ENCODE peak calls at places on chromosomes 4 and X, in five cellular contexts. One of them, this sample, is unnamed.

GRCh38 chr4:1323635-1324442 is 23.2 kb upstream of the UVSSA start:
- DNase-seq in left ventricle myocardium inferior: no peak
- DNase-seq in nucleus accumbens: no peak
- DNase-seq in GM12865: no peak
- DNase-seq in activated B cell treated with CpG ODN at 0.5 μM for 24 hours: no peak
- DNase-seq in this sample: no peak

GRCh38 chrX:122091571-122091970 is 1044.2 kb downstream of the GLUD2 start:
- DNase-seq in left ventricle myocardium inferior: no peak
- DNase-seq in nucleus accumbens: no peak
- DNase-seq in activated B cell treated with CpG ODN at 0.5 μM for 24 hours: no peak
- DNase-seq in GM12865: no peak
- DNase-seq in this sample: no peak

GRCh38 chr4:38782452-38783108 is at the start of gene TLR10:
- DNase-seq in activated B cell treated with CpG ODN at 0.5 μM for 24 hours: no peak
- DNase-seq in GM12865: peak
- DNase-seq in nucleus accumbens: no peak
- DNase-seq in left ventricle myocardium inferior: no peak
- DNase-seq in this sample: no peak

GRCh38 chr4:113256946-113257345 is 207.5 kb downstream of the ANK2 start:
- DNase-seq in GM12865: no peak
- DNase-seq in activated B cell treated with CpG ODN at 0.5 μM for 24 hours: no peak
- DNase-seq in left ventricle myocardium inferior: no peak
- DNase-seq in nucleus accumbens: no peak
- DNase-seq in this sample: no peak

GRCh38 chrX:102968216-102968615 is 31.1 kb downstream of the RAB40AL start:
- DNase-seq in GM12865: no peak
- DNase-seq in activated B cell treated with CpG ODN at 0.5 μM for 24 hours: no peak
- DNase-seq in left ventricle myocardium inferior: no peak
- DNase-seq in nucleus accumbens: no peak
- DNase-seq in this sample: no peak

GRCh38 chr4:76582074-76582816 is 147.2 kb downstream of the SHROOM3 start:
- DNase-seq in left ventricle myocardium inferior: no peak
- DNase-seq in GM12865: no peak
- DNase-seq in nucleus accumbens: no peak
- DNase-seq in activated B cell treated with CpG ODN at 0.5 μM for 24 hours: no peak
- DNase-seq in this sample: no peak

GRCh38 chrX:131827935-131828334 is 195.2 kb upstream of the STK26 start:
- DNase-seq in nucleus accumbens: no peak
- DNase-seq in left ventricle myocardium inferior: no peak
- DNase-seq in activated B cell treated with CpG ODN at 0.5 μM for 24 hours: no peak
- DNase-seq in GM12865: peak
- DNase-seq in this sample: no peak

GRCh38 chr4:185775792-185776555 is 36.0 kb downstream of the SORBS2 start:
- DNase-seq in GM12865: no peak
- DNase-seq in left ventricle myocardium inferior: no peak
- DNase-seq in activated B cell treated with CpG ODN at 0.5 μM for 24 hours: no peak
- DNase-seq in nucleus accumbens: no peak
- DNase-seq in this sample: no peak

GRCh38 chr4:85478576-85478975 is 3.6 kb downstream of the ARHGAP24 start:
- DNase-seq in activated B cell treated with CpG ODN at 0.5 μM for 24 hours: no peak
- DNase-seq in nucleus accumbens: no peak
- DNase-seq in GM12865: no peak
- DNase-seq in left ventricle myocardium inferior: no peak
- DNase-seq in this sample: no peak

GRCh38 chrX:40207626-40208025 is 109.9 kb upstream of the BCOR start:
- DNase-seq in left ventricle myocardium inferior: no peak
- DNase-seq in nucleus accumbens: no peak
- DNase-seq in GM12865: peak
- DNase-seq in activated B cell treated with CpG ODN at 0.5 μM for 24 hours: no peak
- DNase-seq in this sample: no peak

GRCh38 chr4:10783351-10783750 is 98.8 kb upstream of the CLNK start:
- DNase-seq in nucleus accumbens: no peak
- DNase-seq in GM12865: no peak
- DNase-seq in activated B cell treated with CpG ODN at 0.5 μM for 24 hours: no peak
- DNase-seq in left ventricle myocardium inferior: no peak
- DNase-seq in this sample: no peak

GRCh38 chr4:37467223-37467622 is 219.0 kb downstream of the RELL1 start:
- DNase-seq in left ventricle myocardium inferior: no peak
- DNase-seq in GM12865: no peak
- DNase-seq in activated B cell treated with CpG ODN at 0.5 μM for 24 hours: no peak
- DNase-seq in nucleus accumbens: no peak
- DNase-seq in this sample: no peak

GRCh38 chr4:172726001-172726423 is 442.6 kb upstream of the GALNT7 start:
- DNase-seq in GM12865: no peak
- DNase-seq in nucleus accumbens: no peak
- DNase-seq in activated B cell treated with CpG ODN at 0.5 μM for 24 hours: no peak
- DNase-seq in left ventricle myocardium inferior: no peak
- DNase-seq in this sample: no peak

GRCh38 chr4:153115322-153116100 is 88.7 kb upstream of the TRIM2 start:
- DNase-seq in nucleus accumbens: no peak
- DNase-seq in left ventricle myocardium inferior: no peak
- DNase-seq in activated B cell treated with CpG ODN at 0.5 μM for 24 hours: peak
- DNase-seq in GM12865: peak
- DNase-seq in this sample: no peak

GRCh38 chr4:52059372-52059771 is 8.3 kb downstream of the SPATA18 start:
- DNase-seq in left ventricle myocardium inferior: no peak
- DNase-seq in activated B cell treated with CpG ODN at 0.5 μM for 24 hours: no peak
- DNase-seq in GM12865: no peak
- DNase-seq in nucleus accumbens: no peak
- DNase-seq in this sample: no peak

GRCh38 chrX:136046295-136046894 is 61.2 kb downstream of the SLC9A6 start:
- DNase-seq in left ventricle myocardium inferior: no peak
- DNase-seq in GM12865: no peak
- DNase-seq in activated B cell treated with CpG ODN at 0.5 μM for 24 hours: no peak
- DNase-seq in nucleus accumbens: no peak
- DNase-seq in this sample: no peak

GRCh38 chr4:31365006-31365690 is 645.0 kb downstream of the PCDH7 start:
- DNase-seq in left ventricle myocardium inferior: no peak
- DNase-seq in activated B cell treated with CpG ODN at 0.5 μM for 24 hours: no peak
- DNase-seq in GM12865: no peak
- DNase-seq in nucleus accumbens: no peak
- DNase-seq in this sample: no peak

GRCh38 chr4:32396504-32396903 is 1676.3 kb downstream of the PCDH7 start:
- DNase-seq in GM12865: no peak
- DNase-seq in left ventricle myocardium inferior: no peak
- DNase-seq in activated B cell treated with CpG ODN at 0.5 μM for 24 hours: no peak
- DNase-seq in nucleus accumbens: no peak
- DNase-seq in this sample: no peak

GRCh38 chr4:184288451-184289178 is 70.9 kb upstream of the ENPP6 start:
- DNase-seq in GM12865: peak
- DNase-seq in activated B cell treated with CpG ODN at 0.5 μM for 24 hours: no peak
- DNase-seq in left ventricle myocardium inferior: no peak
- DNase-seq in nucleus accumbens: no peak
- DNase-seq in this sample: no peak

This sample was measured in NCI-H1436 treated with DMSO at 0.1 percent for 48 hours.